ENCODE peak calls at places on chromosomes 16 and 17, in ten cellular contexts. S is NCI-H1105; P is AG09319; B is HS-27A; W is naive thymus-derived CD8-positive, alpha-beta T cell; X is activated CD4-positive, alpha-beta T cell treated with anti-CD3 and anti-CD28 coated beads, Interleukin-2, amount 50 U/mL, for 48 hours; C is adrenal gland; Z is SW 1271; A is HuH-7.5; I is HTR-8/SVneo. K is an unnamed sample.

GRCh38 chr17:78252111-78252634 is 20.7 kb downstream of the TMEM235 start:
- DNase-seq in Z (no peak), P (no peak), W (peak; percentile 96), A (no peak), C (no peak), B (no peak), I (no peak), X (peak; percentile 10), S (no peak), K (no peak)

GRCh38 chr16:81350306-81350615 is 35.5 kb downstream of the GAN start:
- DNase-seq in W (no peak), I (peak; percentile 12), B (no peak), P (no peak), C (no peak), X (no peak), A (peak; percentile 10), Z (no peak), S (no peak), K (no peak)

GRCh38 chr17:37167756-37168155 is 208.0 kb upstream of the C17orf78 start:
- DNase-seq in C (no peak), X (no peak), S (no peak), B (no peak), A (no peak), I (no peak), P (no peak), W (no peak), Z (no peak), K (no peak)

GRCh38 chr17:61409301-61410099 is 9.9 kb downstream of the TBX2 start:
- DNase-seq in I (no peak), Z (peak; percentile 37), B (no peak), S (peak; percentile 31), C (peak; percentile 67), X (no peak), W (no peak), A (peak; percentile 100), P (peak; percentile 66), K (peak; percentile 10)

GRCh38 chr17:50681260-50682200 is 26.2 kb downstream of the ANKRD40 start:
- DNase-seq in P (peak; percentile 57), X (no peak), C (peak; percentile 76), S (no peak), B (peak; percentile 49), I (peak; percentile 91), W (no peak), A (peak; percentile 59), Z (peak; percentile 84), K (no peak)

GRCh38 chr16:12258806-12259205 is 282.3 kb downstream of the SNX29 start:
- DNase-seq in S (no peak), Z (no peak), A (no peak), W (no peak), I (no peak), X (no peak), B (no peak), P (no peak), C (no peak), K (no peak)

GRCh38 chr17:78618264-78619066 is 41.3 kb upstream of the DNAH17 start:
- DNase-seq in A (no peak), S (no peak), P (no peak), W (no peak), B (no peak), C (no peak), I (no peak), Z (no peak), X (no peak), K (no peak)

GRCh38 chr16:50673496-50674275 is 7.4 kb downstream of the SNX20 start:
- DNase-seq in B (no peak), P (no peak), W (no peak), X (no peak), S (no peak), A (no peak), I (no peak), Z (no peak), C (no peak), K (no peak)

GRCh38 chr17:32741381-32741780 is 135.5 kb downstream of the MYO1D start:
- DNase-seq in S (no peak), A (no peak), W (no peak), Z (no peak), P (no peak), X (no peak), B (no peak), C (no peak), I (no peak), K (no peak)

GRCh38 chr16:75292691-75293090 is 41.3 kb upstream of the BCAR1 start:
- DNase-seq in S (no peak), P (no peak), X (no peak), I (no peak), W (no peak), C (no peak), A (no peak), B (no peak), Z (no peak), K (no peak)

GRCh38 chr17:4498461-4499397 is at the start of gene SPNS2:
- DNase-seq in S (peak; percentile 76), C (peak; percentile 44), X (peak; percentile 57), B (no peak), A (peak; percentile 88), I (peak; percentile 86), Z (peak; percentile 32), P (no peak), W (peak; percentile 49), K (peak; percentile 55)

GRCh38 chr16:1964046-1964505 is 550 bp downstream of the RPS2 start:
- DNase-seq in C (peak; percentile 63), I (no peak), Z (no peak), B (no peak), W (no peak), P (no peak), X (peak; percentile 41), S (no peak), A (no peak), K (peak; percentile 57)

GRCh38 chr17:34254651-34255380 is at the start of gene CCL2:
- DNase-seq in B (no peak), Z (peak; percentile 19), C (peak; percentile 75), A (no peak), I (peak; percentile 34), W (no peak), S (no peak), X (no peak), P (peak; percentile 48), K (peak; percentile 9)

GRCh38 chr16:20303012-20303411 is 24.3 kb downstream of the GP2 start:
- DNase-seq in W (no peak), P (no peak), S (no peak), Z (no peak), X (no peak), B (no peak), I (no peak), A (no peak), C (no peak), K (no peak)

GRCh38 chr17:75110307-75110937 is 653 bp downstream of the ARMC7 start:
- DNase-seq in A (no peak), X (no peak), I (no peak), Z (no peak), C (no peak), W (peak; percentile 5), P (no peak), B (no peak), S (no peak), K (no peak)

GRCh38 chr17:37605081-37605480 is 4.1 kb downstream of the SYNRG start:
- DNase-seq in P (peak; percentile 45), Z (no peak), A (no peak), X (no peak), S (no peak), B (no peak), I (no peak), W (no peak), C (no peak), K (no peak)

GRCh38 chr17:79739148-79740062 is 8.7 kb downstream of the ENPP7 start:
- DNase-seq in I (no peak), X (no peak), C (no peak), P (no peak), S (no peak), W (no peak), B (no peak), A (no peak), Z (no peak), K (no peak)

GRCh38 chr16:55478827-55479559 is at the start of gene MMP2:
- DNase-seq in A (no peak), I (no peak), W (no peak), C (peak; percentile 61), B (no peak), X (no peak), S (peak; percentile 62), P (no peak), Z (no peak), K (no peak)

GRCh38 chr16:56262148-56262878 is 71.0 kb downstream of the GNAO1 start:
- DNase-seq in W (no peak), C (no peak), Z (no peak), I (no peak), S (no peak), X (peak; percentile 14), A (no peak), P (no peak), B (no peak), K (no peak)

GRCh38 chr17:28960256-28961106 is 9.2 kb upstream of the PHF12 start:
- DNase-seq in X (no peak), I (no peak), Z (no peak), W (no peak), P (no peak), C (no peak), B (no peak), A (no peak), S (no peak), K (no peak)

GRCh38 chr16:57384248-57385070 is 12.2 kb downstream of the CX3CL1 start:
- DNase-seq in C (no peak), X (no peak), B (no peak), Z (no peak), P (no peak), A (no peak), I (no peak), W (no peak), S (no peak), K (no peak)

GRCh38 chr17:42019509-42020404 is at the start of gene NKIRAS2:
- DNase-seq in S (peak; percentile 83), W (peak; percentile 87), Z (peak; percentile 88), A (peak; percentile 90), B (peak; percentile 46), X (peak; percentile 95), I (peak; percentile 97), C (peak; percentile 95), P (peak; percentile 67), K (peak; percentile 76)

GRCh38 chr17:78504156-78504925 is 72.9 kb downstream of the DNAH17 start:
- DNase-seq in C (no peak), S (no peak), I (no peak), A (no peak), W (no peak), Z (no peak), P (no peak), X (no peak), B (no peak), K (no peak)

GRCh38 chr17:77541995-77542394 is 401.2 kb downstream of the SEC14L1 start:
- DNase-seq in W (no peak), C (no peak), A (no peak), I (no peak), B (no peak), X (no peak), Z (no peak), P (no peak), S (no peak), K (no peak)

GRCh38 chr17:61452301-61453290 is at the start of gene TBX4:
- DNase-seq in S (no peak), P (no peak), W (no peak), X (no peak), I (no peak), C (no peak), A (no peak), Z (no peak), B (no peak), K (no peak)

GRCh38 chr17:65800655-65801054 is 239.2 kb upstream of the AXIN2 start:
- DNase-seq in Z (no peak), C (no peak), B (no peak), A (no peak), W (no peak), S (no peak), P (no peak), X (no peak), I (no peak), K (no peak)

GRCh38 chr17:57309479-57309878 is 53.2 kb downstream of the MSI2 start:
- DNase-seq in B (no peak), S (no peak), Z (no peak), A (no peak), C (no peak), I (no peak), P (no peak), X (no peak), W (no peak), K (no peak)

GRCh38 chr16:23149267-23149992 is at the start of gene USP31:
- DNase-seq in Z (peak; percentile 81), W (peak; percentile 82), P (peak; percentile 85), C (peak; percentile 96), S (peak; percentile 96), A (peak; percentile 78), I (peak; percentile 80), B (peak; percentile 71), X (peak; percentile 89), K (peak; percentile 95)